ENCODE peak calls at places on chromosomes 11 and 22, in five cellular contexts. C is NCI-H1092; R is mesendoderm; S is stimulated activated CD4-positive, alpha-beta T cell treated with anti-CD3 and anti-CD28 coated beads, Interleukin-1b, Interleukin-23, amount 100 ng/mL, for 48 hours; N is HT1080. O is an unnamed sample.

GRCh38 chr11:128776434-128777284 is 82.8 kb downstream of the FLI1 start:
- DNase-seq in S (peak), R (peak), N (no peak), C (no peak), O (no peak)

GRCh38 chr22:32775957-32776356 is 25.5 kb upstream of the TIMP3 start:
- DNase-seq in C (no peak), S (no peak), N (no peak), R (peak), O (no peak)

GRCh38 chr22:23066200-23067022 is 3.9 kb upstream of the GNAZ start:
- DNase-seq in S (no peak), C (no peak), R (no peak), N (no peak), O (no peak)

GRCh38 chr11:12157241-12157661 is 46.9 kb downstream of the MICAL2 start:
- DNase-seq in N (peak), S (no peak), R (no peak), C (no peak), O (no peak)

GRCh38 chr11:6561288-6561687 is 42.1 kb downstream of the RRP8 start:
- DNase-seq in C (no peak), S (no peak), N (no peak), R (no peak), O (no peak)

GRCh38 chr11:124177344-124177743 is 5.8 kb upstream of the OR10D3 start:
- DNase-seq in S (no peak), N (no peak), C (no peak), R (no peak), O (no peak)

GRCh38 chr11:71075116-71075720 is 177.2 kb downstream of the SHANK2 start:
- DNase-seq in C (no peak), N (no peak), R (no peak), S (no peak), O (no peak)

GRCh38 chr22:44707178-44707577 is 5.2 kb downstream of the PRR5 start:
- DNase-seq in R (no peak), S (no peak), C (no peak), N (no peak), O (no peak)

GRCh38 chr11:35529971-35530495 is 4.6 kb upstream of the PAMR1 start:
- DNase-seq in C (no peak), R (peak), S (no peak), N (peak), O (no peak)

GRCh38 chr11:107183963-107184362 is 165.7 kb upstream of the GUCY1A2 start:
- DNase-seq in R (no peak), C (no peak), S (no peak), N (no peak), O (no peak)

GRCh38 chr11:76838422-76839068 is 22.2 kb upstream of the ACER3 start:
- DNase-seq in C (peak), S (no peak), R (peak), N (peak), O (no peak)

GRCh38 chr11:91220476-91221202 is 997.8 kb upstream of the CHORDC1 start:
- DNase-seq in S (no peak), R (no peak), N (peak), C (no peak), O (no peak)

GRCh38 chr11:71251159-71251721 is 1.1 kb downstream of the SHANK2 start:
- DNase-seq in S (no peak), C (peak), R (no peak), N (no peak), O (no peak)

GRCh38 chr11:63608353-63609345 is 5.6 kb downstream of the PLAAT3 start:
- DNase-seq in S (no peak), N (peak), R (no peak), C (no peak), O (no peak)

GRCh38 chr11:13229675-13230359 is 47.8 kb upstream of the BMAL1 start:
- DNase-seq in N (no peak), C (no peak), R (no peak), S (no peak), O (no peak)

GRCh38 chr11:3157381-3158130 is 7.6 kb downstream of the OSBPL5 start:
- DNase-seq in N (no peak), S (no peak), C (no peak), R (no peak), O (no peak)